ENCODE peak calls at places on chromosomes 6 and 20, in seven cellular contexts. One of them, this sample, is unnamed.

GRCh38 chr6:74733830-74734591 is 471.8 kb downstream of the COL12A1 start:
- DNase-seq in Calu3: no peak
- DNase-seq in activated naive CD8-positive, alpha-beta T cell treated with anti-CD3 and anti-CD28 coated beads, Interleukin-2, amount 50 U/mL, for 24 hours: no peak
- DNase-seq in choroid plexus epithelial cell: peak; percentile 46
- DNase-seq in activated CD4-positive, alpha-beta T cell treated with anti-CD3 and anti-CD28 coated beads for 24 hours: no peak
- DNase-seq in kidney tubule cell: no peak
- DNase-seq in ELR: no peak
- DNase-seq in this sample: no peak

GRCh38 chr6:162730502-162730901 is 2.7 kb downstream of the PACRG start:
- DNase-seq in kidney tubule cell: no peak
- DNase-seq in Calu3: no peak
- DNase-seq in activated CD4-positive, alpha-beta T cell treated with anti-CD3 and anti-CD28 coated beads for 24 hours: no peak
- DNase-seq in choroid plexus epithelial cell: no peak
- DNase-seq in activated naive CD8-positive, alpha-beta T cell treated with anti-CD3 and anti-CD28 coated beads, Interleukin-2, amount 50 U/mL, for 24 hours: no peak
- DNase-seq in ELR: no peak
- DNase-seq in this sample: no peak

GRCh38 chr6:16766043-16766521 is 4.8 kb upstream of the ATXN1 start:
- DNase-seq in activated naive CD8-positive, alpha-beta T cell treated with anti-CD3 and anti-CD28 coated beads, Interleukin-2, amount 50 U/mL, for 24 hours: peak; percentile 25
- DNase-seq in kidney tubule cell: peak; percentile 94
- DNase-seq in choroid plexus epithelial cell: peak; percentile 58
- DNase-seq in Calu3: peak; percentile 7
- DNase-seq in activated CD4-positive, alpha-beta T cell treated with anti-CD3 and anti-CD28 coated beads for 24 hours: no peak
- DNase-seq in ELR: peak; percentile 99
- DNase-seq in this sample: peak; percentile 84

GRCh38 chr20:16007978-16008377 is 565.3 kb downstream of the KIF16B start:
- DNase-seq in activated CD4-positive, alpha-beta T cell treated with anti-CD3 and anti-CD28 coated beads for 24 hours: no peak
- DNase-seq in Calu3: no peak
- DNase-seq in kidney tubule cell: no peak
- DNase-seq in ELR: peak; percentile 7
- DNase-seq in activated naive CD8-positive, alpha-beta T cell treated with anti-CD3 and anti-CD28 coated beads, Interleukin-2, amount 50 U/mL, for 24 hours: no peak
- DNase-seq in choroid plexus epithelial cell: peak; percentile 8
- DNase-seq in this sample: no peak

GRCh38 chr6:107237992-107238660 is 122.8 kb upstream of the BEND3 start:
- DNase-seq in activated naive CD8-positive, alpha-beta T cell treated with anti-CD3 and anti-CD28 coated beads, Interleukin-2, amount 50 U/mL, for 24 hours: no peak
- DNase-seq in activated CD4-positive, alpha-beta T cell treated with anti-CD3 and anti-CD28 coated beads for 24 hours: no peak
- DNase-seq in Calu3: no peak
- DNase-seq in choroid plexus epithelial cell: peak; percentile 50
- DNase-seq in kidney tubule cell: no peak
- DNase-seq in ELR: peak; percentile 28
- DNase-seq in this sample: peak; percentile 22

GRCh38 chr6:42787018-42787611 is 5.3 kb downstream of the BICRAL start:
- DNase-seq in activated naive CD8-positive, alpha-beta T cell treated with anti-CD3 and anti-CD28 coated beads, Interleukin-2, amount 50 U/mL, for 24 hours: no peak
- DNase-seq in Calu3: no peak
- DNase-seq in ELR: no peak
- DNase-seq in kidney tubule cell: no peak
- DNase-seq in choroid plexus epithelial cell: no peak
- DNase-seq in activated CD4-positive, alpha-beta T cell treated with anti-CD3 and anti-CD28 coated beads for 24 hours: no peak
- DNase-seq in this sample: no peak

GRCh38 chr20:34254979-34255378 is 13.8 kb downstream of the ASIP start:
- DNase-seq in kidney tubule cell: no peak
- DNase-seq in Calu3: no peak
- DNase-seq in activated naive CD8-positive, alpha-beta T cell treated with anti-CD3 and anti-CD28 coated beads, Interleukin-2, amount 50 U/mL, for 24 hours: no peak
- DNase-seq in ELR: no peak
- DNase-seq in choroid plexus epithelial cell: no peak
- DNase-seq in activated CD4-positive, alpha-beta T cell treated with anti-CD3 and anti-CD28 coated beads for 24 hours: no peak
- DNase-seq in this sample: no peak

GRCh38 chr20:63587781-63588591 is 13.9 kb upstream of the HELZ2 start:
- DNase-seq in ELR: no peak
- DNase-seq in activated naive CD8-positive, alpha-beta T cell treated with anti-CD3 and anti-CD28 coated beads, Interleukin-2, amount 50 U/mL, for 24 hours: no peak
- DNase-seq in choroid plexus epithelial cell: no peak
- DNase-seq in kidney tubule cell: no peak
- DNase-seq in activated CD4-positive, alpha-beta T cell treated with anti-CD3 and anti-CD28 coated beads for 24 hours: no peak
- DNase-seq in Calu3: no peak
- DNase-seq in this sample: no peak

GRCh38 chr6:63395388-63395787 is 75.6 kb upstream of the LGSN start:
- DNase-seq in choroid plexus epithelial cell: no peak
- DNase-seq in kidney tubule cell: no peak
- DNase-seq in activated naive CD8-positive, alpha-beta T cell treated with anti-CD3 and anti-CD28 coated beads, Interleukin-2, amount 50 U/mL, for 24 hours: no peak
- DNase-seq in ELR: no peak
- DNase-seq in Calu3: no peak
- DNase-seq in activated CD4-positive, alpha-beta T cell treated with anti-CD3 and anti-CD28 coated beads for 24 hours: no peak
- DNase-seq in this sample: no peak

GRCh38 chr6:82570083-82570482 is 206.5 kb downstream of the TPBG start:
- DNase-seq in ELR: no peak
- DNase-seq in activated CD4-positive, alpha-beta T cell treated with anti-CD3 and anti-CD28 coated beads for 24 hours: no peak
- DNase-seq in choroid plexus epithelial cell: peak; percentile 41
- DNase-seq in activated naive CD8-positive, alpha-beta T cell treated with anti-CD3 and anti-CD28 coated beads, Interleukin-2, amount 50 U/mL, for 24 hours: no peak
- DNase-seq in kidney tubule cell: no peak
- DNase-seq in Calu3: no peak
- DNase-seq in this sample: no peak

GRCh38 chr6:16851044-16851540 is 89.8 kb upstream of the ATXN1 start:
- DNase-seq in activated CD4-positive, alpha-beta T cell treated with anti-CD3 and anti-CD28 coated beads for 24 hours: no peak
- DNase-seq in activated naive CD8-positive, alpha-beta T cell treated with anti-CD3 and anti-CD28 coated beads, Interleukin-2, amount 50 U/mL, for 24 hours: no peak
- DNase-seq in ELR: no peak
- DNase-seq in kidney tubule cell: no peak
- DNase-seq in choroid plexus epithelial cell: no peak
- DNase-seq in Calu3: no peak
- DNase-seq in this sample: no peak

GRCh38 chr6:75246386-75246785 is 2.8 kb upstream of the COX7A2 start:
- DNase-seq in kidney tubule cell: no peak
- DNase-seq in activated CD4-positive, alpha-beta T cell treated with anti-CD3 and anti-CD28 coated beads for 24 hours: no peak
- DNase-seq in choroid plexus epithelial cell: no peak
- DNase-seq in Calu3: no peak
- DNase-seq in ELR: no peak
- DNase-seq in activated naive CD8-positive, alpha-beta T cell treated with anti-CD3 and anti-CD28 coated beads, Interleukin-2, amount 50 U/mL, for 24 hours: no peak
- DNase-seq in this sample: no peak

GRCh38 chr20:53642196-53643030 is 48.8 kb upstream of the ZNF217 start:
- DNase-seq in Calu3: peak; percentile 88
- DNase-seq in ELR: peak; percentile 81
- DNase-seq in activated CD4-positive, alpha-beta T cell treated with anti-CD3 and anti-CD28 coated beads for 24 hours: no peak
- DNase-seq in activated naive CD8-positive, alpha-beta T cell treated with anti-CD3 and anti-CD28 coated beads, Interleukin-2, amount 50 U/mL, for 24 hours: peak; percentile 57
- DNase-seq in choroid plexus epithelial cell: peak; percentile 66
- DNase-seq in kidney tubule cell: peak; percentile 89
- DNase-seq in this sample: peak; percentile 48

GRCh38 chr20:51460163-51460562 is 82.4 kb downstream of the NFATC2 start:
- DNase-seq in Calu3: no peak
- DNase-seq in activated CD4-positive, alpha-beta T cell treated with anti-CD3 and anti-CD28 coated beads for 24 hours: no peak
- DNase-seq in kidney tubule cell: no peak
- DNase-seq in choroid plexus epithelial cell: no peak
- DNase-seq in activated naive CD8-positive, alpha-beta T cell treated with anti-CD3 and anti-CD28 coated beads, Interleukin-2, amount 50 U/mL, for 24 hours: no peak
- DNase-seq in ELR: no peak
- DNase-seq in this sample: no peak

GRCh38 chr6:116524236-116524635 is 12.8 kb downstream of the CALHM5 start:
- DNase-seq in activated CD4-positive, alpha-beta T cell treated with anti-CD3 and anti-CD28 coated beads for 24 hours: no peak
- DNase-seq in Calu3: no peak
- DNase-seq in ELR: no peak
- DNase-seq in activated naive CD8-positive, alpha-beta T cell treated with anti-CD3 and anti-CD28 coated beads, Interleukin-2, amount 50 U/mL, for 24 hours: no peak
- DNase-seq in choroid plexus epithelial cell: no peak
- DNase-seq in kidney tubule cell: no peak
- DNase-seq in this sample: no peak

GRCh38 chr6:135030532-135031178 is 24.0 kb downstream of the HBS1L start:
- DNase-seq in Calu3: no peak
- DNase-seq in choroid plexus epithelial cell: peak; percentile 65
- DNase-seq in activated naive CD8-positive, alpha-beta T cell treated with anti-CD3 and anti-CD28 coated beads, Interleukin-2, amount 50 U/mL, for 24 hours: no peak
- DNase-seq in activated CD4-positive, alpha-beta T cell treated with anti-CD3 and anti-CD28 coated beads for 24 hours: peak; percentile 14
- DNase-seq in ELR: peak; percentile 36
- DNase-seq in kidney tubule cell: no peak
- DNase-seq in this sample: no peak

GRCh38 chr20:1392443-1392692 is 486 bp downstream of the FKBP1A start:
- DNase-seq in activated CD4-positive, alpha-beta T cell treated with anti-CD3 and anti-CD28 coated beads for 24 hours: no peak
- DNase-seq in choroid plexus epithelial cell: no peak
- DNase-seq in activated naive CD8-positive, alpha-beta T cell treated with anti-CD3 and anti-CD28 coated beads, Interleukin-2, amount 50 U/mL, for 24 hours: no peak
- DNase-seq in Calu3: no peak
- DNase-seq in ELR: no peak
- DNase-seq in kidney tubule cell: no peak
- DNase-seq in this sample: no peak

GRCh38 chr20:64261138-64261537 is 5.6 kb downstream of the PCMTD2 start:
- DNase-seq in activated CD4-positive, alpha-beta T cell treated with anti-CD3 and anti-CD28 coated beads for 24 hours: no peak
- DNase-seq in ELR: peak; percentile 58
- DNase-seq in activated naive CD8-positive, alpha-beta T cell treated with anti-CD3 and anti-CD28 coated beads, Interleukin-2, amount 50 U/mL, for 24 hours: no peak
- DNase-seq in kidney tubule cell: peak; percentile 11
- DNase-seq in Calu3: no peak
- DNase-seq in choroid plexus epithelial cell: peak; percentile 71
- DNase-seq in this sample: no peak

GRCh38 chr20:24617757-24618450 is 148.5 kb downstream of the SYNDIG1 start:
- DNase-seq in Calu3: no peak
- DNase-seq in choroid plexus epithelial cell: no peak
- DNase-seq in kidney tubule cell: no peak
- DNase-seq in ELR: no peak
- DNase-seq in activated naive CD8-positive, alpha-beta T cell treated with anti-CD3 and anti-CD28 coated beads, Interleukin-2, amount 50 U/mL, for 24 hours: no peak
- DNase-seq in activated CD4-positive, alpha-beta T cell treated with anti-CD3 and anti-CD28 coated beads for 24 hours: no peak
- DNase-seq in this sample: no peak

GRCh38 chr6:56062856-56063255 is 184.5 kb downstream of the COL21A1 start:
- DNase-seq in activated naive CD8-positive, alpha-beta T cell treated with anti-CD3 and anti-CD28 coated beads, Interleukin-2, amount 50 U/mL, for 24 hours: no peak
- DNase-seq in kidney tubule cell: no peak
- DNase-seq in Calu3: no peak
- DNase-seq in ELR: no peak
- DNase-seq in choroid plexus epithelial cell: peak; percentile 30
- DNase-seq in activated CD4-positive, alpha-beta T cell treated with anti-CD3 and anti-CD28 coated beads for 24 hours: no peak
- DNase-seq in this sample: no peak

GRCh38 chr6:42335896-42336295 is 115.8 kb downstream of the TRERF1 start:
- DNase-seq in activated naive CD8-positive, alpha-beta T cell treated with anti-CD3 and anti-CD28 coated beads, Interleukin-2, amount 50 U/mL, for 24 hours: no peak
- DNase-seq in choroid plexus epithelial cell: no peak
- DNase-seq in Calu3: no peak
- DNase-seq in kidney tubule cell: no peak
- DNase-seq in activated CD4-positive, alpha-beta T cell treated with anti-CD3 and anti-CD28 coated beads for 24 hours: no peak
- DNase-seq in ELR: no peak
- DNase-seq in this sample: no peak

GRCh38 chr20:61980647-61981583 is 84.8 kb downstream of the TAF4 start:
- DNase-seq in choroid plexus epithelial cell: peak; percentile 56
- DNase-seq in activated naive CD8-positive, alpha-beta T cell treated with anti-CD3 and anti-CD28 coated beads, Interleukin-2, amount 50 U/mL, for 24 hours: no peak
- DNase-seq in ELR: peak; percentile 69
- DNase-seq in Calu3: peak; percentile 65
- DNase-seq in kidney tubule cell: peak; percentile 23
- DNase-seq in activated CD4-positive, alpha-beta T cell treated with anti-CD3 and anti-CD28 coated beads for 24 hours: no peak
- DNase-seq in this sample: peak; percentile 7

GRCh38 chr20:3383878-3384495 is 23.5 kb downstream of the DNAAF9 start:
- DNase-seq in activated naive CD8-positive, alpha-beta T cell treated with anti-CD3 and anti-CD28 coated beads, Interleukin-2, amount 50 U/mL, for 24 hours: peak; percentile 23
- DNase-seq in kidney tubule cell: no peak
- DNase-seq in activated CD4-positive, alpha-beta T cell treated with anti-CD3 and anti-CD28 coated beads for 24 hours: no peak
- DNase-seq in Calu3: no peak
- DNase-seq in ELR: no peak
- DNase-seq in choroid plexus epithelial cell: no peak
- DNase-seq in this sample: no peak

GRCh38 chr6:35089216-35089934 is 51.8 kb downstream of the TCP11 start:
- DNase-seq in ELR: no peak
- DNase-seq in choroid plexus epithelial cell: no peak
- DNase-seq in activated naive CD8-positive, alpha-beta T cell treated with anti-CD3 and anti-CD28 coated beads, Interleukin-2, amount 50 U/mL, for 24 hours: no peak
- DNase-seq in activated CD4-positive, alpha-beta T cell treated with anti-CD3 and anti-CD28 coated beads for 24 hours: no peak
- DNase-seq in kidney tubule cell: no peak
- DNase-seq in Calu3: no peak
- DNase-seq in this sample: no peak

GRCh38 chr20:45097485-45098095 is 3.3 kb downstream of the KCNS1 start:
- DNase-seq in choroid plexus epithelial cell: peak; percentile 59
- DNase-seq in ELR: no peak
- DNase-seq in activated naive CD8-positive, alpha-beta T cell treated with anti-CD3 and anti-CD28 coated beads, Interleukin-2, amount 50 U/mL, for 24 hours: peak; percentile 55
- DNase-seq in activated CD4-positive, alpha-beta T cell treated with anti-CD3 and anti-CD28 coated beads for 24 hours: no peak
- DNase-seq in Calu3: no peak
- DNase-seq in kidney tubule cell: peak; percentile 57
- DNase-seq in this sample: no peak

GRCh38 chr20:235891-236290 is 8.8 kb downstream of the DEFB129 start:
- DNase-seq in choroid plexus epithelial cell: peak; percentile 13
- DNase-seq in kidney tubule cell: peak; percentile 5
- DNase-seq in Calu3: peak; percentile 9
- DNase-seq in activated CD4-positive, alpha-beta T cell treated with anti-CD3 and anti-CD28 coated beads for 24 hours: no peak
- DNase-seq in ELR: peak; percentile 13
- DNase-seq in activated naive CD8-positive, alpha-beta T cell treated with anti-CD3 and anti-CD28 coated beads, Interleukin-2, amount 50 U/mL, for 24 hours: no peak
- DNase-seq in this sample: no peak

This sample was measured in stromal cell of bone marrow.